ENCODE peak calls at places on chromosomes 3 and 15, in six cellular contexts. D is H1, E is HepG2, H is K562, J is GM12878, X is SK-N-SH. Y is an unnamed sample.

GRCh38 chr15:62209821-62210220 is 44.7 kb upstream of the C2CD4B start:
- DNase-seq in D (no peak), E (no peak), H (no peak), J (no peak), X (no peak), Y (no peak)

GRCh38 chr15:60572462-60573214 is 93.7 kb upstream of the ICE2 start:
- DNase-seq in D (no peak), E (no peak), H (no peak), J (no peak), X (no peak), Y (no peak)

GRCh38 chr3:31614162-31614921 is 81.6 kb downstream of the STT3B start:
- DNase-seq in D (no peak), E (no peak), H (no peak), J (no peak), X (no peak), Y (no peak)

GRCh38 chr15:92693922-92694331 is 38.4 kb upstream of the FAM174B start:
- DNase-seq in D (peak), E (peak), H (peak), J (no peak), X (peak), Y (peak)

GRCh38 chr3:109132801-109133473 is 3.6 kb upstream of the C3orf85 start:
- DNase-seq in D (no peak), E (no peak), H (no peak), J (no peak), X (no peak), Y (no peak)

GRCh38 chr3:125160911-125161371 is 51.6 kb downstream of the SLC12A8 start:
- DNase-seq in D (no peak), E (no peak), H (no peak), J (no peak), X (no peak), Y (no peak)

GRCh38 chr15:52527898-52528464 is 699 bp downstream of the MYO5A start:
- DNase-seq in D (peak), E (no peak), H (no peak), J (no peak), X (peak), Y (peak)

GRCh38 chr3:193894121-193894863 is 241.7 kb upstream of the HES1 start:
- DNase-seq in D (no peak), E (no peak), H (no peak), J (no peak), X (no peak), Y (no peak)

GRCh38 chr3:58296269-58296668 is 9.8 kb upstream of the RPP14 start:
- DNase-seq in D (no peak), E (no peak), H (no peak), J (no peak), X (no peak), Y (no peak)

GRCh38 chr15:71049706-71050422 is 65.4 kb upstream of the THSD4 start:
- DNase-seq in D (no peak), E (no peak), H (no peak), J (no peak), X (no peak), Y (no peak)

GRCh38 chr15:71051539-71051938 is 63.7 kb upstream of the THSD4 start:
- DNase-seq in D (no peak), E (no peak), H (no peak), J (no peak), X (no peak), Y (no peak)

GRCh38 chr15:71052356-71052755 is 62.9 kb upstream of the THSD4 start:
- DNase-seq in D (no peak), E (no peak), H (no peak), J (no peak), X (no peak), Y (no peak)

GRCh38 chr15:71050461-71050860 is 64.8 kb upstream of the THSD4 start:
- DNase-seq in D (no peak), E (no peak), H (no peak), J (no peak), X (no peak), Y (no peak)

DNA sequence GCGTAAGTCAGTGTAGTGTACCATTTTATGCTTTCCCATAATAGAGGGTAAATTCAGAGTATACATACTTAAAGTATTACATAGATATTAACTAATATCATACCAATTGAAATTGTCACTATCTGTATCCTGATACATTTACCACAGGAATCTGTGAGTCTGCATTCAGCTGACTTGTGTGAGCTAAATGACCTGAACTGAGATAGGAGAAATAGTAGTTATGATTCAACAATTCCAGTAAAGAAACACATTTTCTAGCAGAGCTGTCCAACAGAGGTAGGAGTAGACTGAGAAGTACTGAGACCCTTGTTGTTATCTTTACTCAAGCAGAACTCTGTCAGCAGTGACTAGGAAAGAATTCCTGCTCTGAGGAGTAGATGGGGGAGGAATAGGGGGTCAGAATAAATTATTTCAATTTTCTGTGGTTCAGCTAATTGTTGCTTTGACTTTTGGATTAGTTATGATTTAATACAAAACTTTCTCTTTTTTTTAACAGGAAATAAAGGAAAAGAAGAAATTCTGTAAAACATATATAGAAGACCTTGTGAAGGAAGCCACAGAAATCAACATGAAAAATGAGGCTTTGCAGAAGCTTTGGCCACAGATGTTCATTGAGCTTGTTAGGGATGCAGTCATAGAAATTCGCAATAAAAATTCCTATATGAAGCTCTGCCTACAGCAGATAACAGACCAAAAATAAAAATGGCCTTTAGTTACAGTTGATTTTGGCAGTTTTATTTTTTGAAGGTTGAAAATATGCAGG is 66.2 kb upstream of the THSD4 start:
- DNase-seq in D (no peak), E (no peak), H (no peak), J (no peak), X (no peak), Y (no peak)
- TF ChIP-seq JUND in D (no peak), E (no peak), H (no peak), J (no peak), X (peak), Y (no peak)

DNA sequence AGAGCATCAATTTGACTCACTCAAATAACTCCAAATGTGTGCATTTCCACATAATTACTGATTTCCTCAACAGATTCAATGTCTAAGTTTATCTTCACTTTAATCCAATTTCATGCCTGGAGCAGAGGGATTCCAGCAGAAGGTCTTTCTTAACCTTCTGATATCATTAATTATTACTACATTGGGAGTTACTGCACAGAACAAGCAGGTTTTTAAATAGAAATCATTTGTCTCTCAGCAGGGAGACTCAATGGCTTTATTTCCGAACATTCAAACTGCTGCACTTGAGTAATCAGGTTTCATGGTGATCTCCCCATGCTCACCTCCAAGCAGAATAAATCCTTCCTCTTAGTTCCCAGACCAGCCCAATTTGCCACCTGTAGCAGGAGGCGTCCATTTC is 264.8 kb upstream of the IGF1R start:
- DNase-seq in D (no peak), E (no peak), H (no peak), J (no peak), X (no peak), Y (no peak)
- TF ChIP-seq JUND in D (no peak), E (no peak), H (no peak), J (no peak), X (no peak), Y (no peak)

DNA sequence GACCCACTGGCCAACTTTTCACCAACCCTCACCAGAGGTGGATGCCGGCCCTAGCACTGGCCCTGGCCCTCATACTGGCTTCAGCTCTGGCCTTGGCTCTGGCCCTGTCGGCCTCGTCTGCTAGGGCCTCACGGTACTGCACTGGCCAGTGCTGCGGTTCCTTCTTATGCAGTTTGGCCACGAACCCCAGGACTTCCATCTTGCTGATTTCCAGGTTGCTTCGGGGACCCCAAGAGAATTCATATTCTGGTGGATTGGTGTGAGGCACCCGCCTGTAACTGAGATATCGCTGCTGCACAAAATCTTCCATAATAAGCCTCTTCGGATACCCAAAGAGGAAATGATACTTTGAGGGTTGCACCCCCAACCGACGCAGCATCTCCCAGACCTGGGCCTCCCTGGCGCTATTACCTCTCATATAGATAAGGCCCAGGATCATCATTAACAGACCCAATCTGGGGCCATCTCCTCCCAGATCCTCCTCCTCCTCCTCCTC is 946 bp downstream of the MAGEF1 start:
- DNase-seq in D (peak), E (no peak), H (peak), J (peak), X (no peak), Y (no peak)
- TF ChIP-seq JUND in D (no peak), E (no peak), H (no peak), J (no peak), X (no peak), Y (no peak)

GRCh38 chr3:129653019-129653418 is 46.5 kb upstream of the PLXND1 start:
- DNase-seq in D (no peak), E (no peak), H (no peak), J (no peak), X (no peak), Y (no peak)
- TF ChIP-seq JUND in D (no peak), E (no peak), H (no peak), J (no peak), X (no peak), Y (no peak)

DNA sequence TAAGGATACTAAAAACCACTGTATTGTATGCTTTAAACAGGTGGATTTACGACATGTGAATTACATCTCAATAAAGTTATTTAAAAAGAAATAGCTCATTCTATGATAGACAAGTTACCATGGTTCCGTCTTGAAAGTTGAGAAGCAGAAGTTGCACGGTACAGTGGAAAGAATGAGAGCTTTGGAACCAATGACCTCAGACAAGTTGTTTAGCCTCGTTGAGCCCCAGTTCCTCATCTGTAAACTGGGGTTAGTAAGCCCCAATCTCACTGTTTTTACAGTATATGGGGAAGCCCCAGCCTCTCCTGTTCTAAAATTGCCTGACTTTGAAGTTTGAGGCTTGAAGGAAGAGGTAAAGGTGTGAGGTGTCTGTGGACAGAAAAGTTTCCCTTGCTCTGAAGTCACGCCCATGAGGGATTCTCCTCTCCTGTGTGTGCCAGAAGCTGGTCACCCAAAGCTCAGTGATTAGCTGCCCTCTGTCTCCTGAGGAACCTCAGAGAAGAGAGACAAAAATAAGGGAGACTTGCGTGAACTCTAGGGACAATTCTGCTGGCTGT is 10.0 kb downstream of the CRYGS start:
- DNase-seq in D (no peak), E (no peak), H (no peak), J (peak), X (no peak), Y (no peak)
- TF ChIP-seq JUND in D (no peak), E (no peak), H (no peak), J (no peak), X (no peak), Y (no peak)

GRCh38 chr3:188362405-188362831 is 208.5 kb downstream of the LPP start:
- DNase-seq in D (no peak), E (peak), H (no peak), J (no peak), X (no peak), Y (peak)
- TF ChIP-seq JUND in D (no peak), E (no peak), H (no peak), J (no peak), X (peak), Y (no peak)

DNA sequence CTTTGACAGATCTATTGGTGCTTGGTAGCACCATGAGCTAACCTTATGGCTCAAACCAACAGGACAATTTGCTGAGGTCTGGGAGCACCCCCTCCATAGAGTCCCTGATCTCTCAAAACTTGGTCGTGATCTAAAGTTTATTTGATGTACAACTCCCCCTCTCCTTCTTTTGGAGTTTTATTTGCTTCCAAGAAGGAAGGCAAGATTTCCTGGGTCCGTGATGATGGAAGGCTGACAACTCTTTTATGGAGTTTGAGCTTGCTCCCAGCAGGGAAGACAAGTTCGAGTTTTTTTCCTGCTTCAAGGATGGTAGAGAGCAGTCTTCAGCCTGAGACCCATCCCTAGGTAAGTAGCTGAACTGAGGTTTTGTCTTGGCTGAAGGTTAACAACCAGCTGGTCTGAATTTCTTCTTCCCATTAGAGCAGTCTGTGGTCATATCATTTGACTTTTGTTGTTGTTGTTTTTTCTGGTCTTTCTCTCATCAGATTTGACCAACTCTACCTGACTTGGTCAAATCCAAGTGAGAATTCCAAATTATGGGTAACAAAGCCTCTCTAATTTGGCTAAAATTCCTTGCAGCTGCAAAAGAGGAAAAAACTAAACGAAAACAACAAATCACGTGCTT is 2.8 kb upstream of the MUC20 start:
- DNase-seq in D (no peak), E (no peak), H (no peak), J (no peak), X (no peak), Y (no peak)
- TF ChIP-seq JUND in D (no peak), E (no peak), H (no peak), J (no peak), X (no peak), Y (no peak)

GRCh38 chr3:157128771-157129671 is 30.9 kb downstream of the CCNL1 start:
- DNase-seq in D (no peak), E (peak), H (no peak), J (no peak), X (no peak), Y (peak)
- TF ChIP-seq JUND in D (no peak), E (no peak), H (no peak), J (no peak), X (no peak), Y (no peak)

Y was measured in T47D.